ENCODE peak calls at places on chromosomes 2 and 18, in seven cellular contexts. One of them, this sample, is unnamed.

GRCh38 chr2:169910109-169910799 is 83.0 kb downstream of the UBR3 start:
- DNase-seq in GM23248: no peak
- DNase-seq in OCI-LY7: no peak
- DNase-seq in CD4-positive, CD25-positive, alpha-beta regulatory T cell: no peak
- DNase-seq in cardiac fibroblast: no peak
- DNase-seq in right lobe of liver: no peak
- DNase-seq in PC-9: no peak
- DNase-seq in this sample: no peak

GRCh38 chr2:181140414-181140813 is 160.0 kb downstream of the UBE2E3 start:
- DNase-seq in GM23248: peak
- DNase-seq in OCI-LY7: no peak
- DNase-seq in CD4-positive, CD25-positive, alpha-beta regulatory T cell: no peak
- DNase-seq in cardiac fibroblast: peak
- DNase-seq in right lobe of liver: no peak
- DNase-seq in PC-9: no peak
- DNase-seq in this sample: no peak

GRCh38 chr2:101983928-101984327 is 7.8 kb upstream of the IL1R2 start:
- DNase-seq in GM23248: peak
- DNase-seq in OCI-LY7: no peak
- DNase-seq in CD4-positive, CD25-positive, alpha-beta regulatory T cell: no peak
- DNase-seq in cardiac fibroblast: peak
- DNase-seq in right lobe of liver: no peak
- DNase-seq in PC-9: no peak
- DNase-seq in this sample: no peak

GRCh38 chr2:66495788-66496640 is 61.1 kb downstream of the MEIS1 start:
- DNase-seq in GM23248: peak
- DNase-seq in OCI-LY7: no peak
- DNase-seq in CD4-positive, CD25-positive, alpha-beta regulatory T cell: no peak
- DNase-seq in cardiac fibroblast: peak
- DNase-seq in right lobe of liver: peak
- DNase-seq in PC-9: peak
- DNase-seq in this sample: no peak

GRCh38 chr2:41963661-41964525 is 83.9 kb upstream of the PKDCC start:
- DNase-seq in GM23248: peak
- DNase-seq in OCI-LY7: no peak
- DNase-seq in CD4-positive, CD25-positive, alpha-beta regulatory T cell: no peak
- DNase-seq in cardiac fibroblast: no peak
- DNase-seq in right lobe of liver: peak
- DNase-seq in PC-9: no peak
- DNase-seq in this sample: no peak

GRCh38 chr2:56008661-56009411 is 85.3 kb upstream of the EFEMP1 start:
- DNase-seq in GM23248: peak
- DNase-seq in OCI-LY7: peak
- DNase-seq in CD4-positive, CD25-positive, alpha-beta regulatory T cell: no peak
- DNase-seq in cardiac fibroblast: peak
- DNase-seq in right lobe of liver: no peak
- DNase-seq in PC-9: no peak
- DNase-seq in this sample: peak

GRCh38 chr2:208266641-208267335 is 733 bp downstream of the PIKFYVE start:
- DNase-seq in GM23248: peak
- DNase-seq in OCI-LY7: peak
- DNase-seq in CD4-positive, CD25-positive, alpha-beta regulatory T cell: peak
- DNase-seq in cardiac fibroblast: peak
- DNase-seq in right lobe of liver: no peak
- DNase-seq in PC-9: no peak
- DNase-seq in this sample: no peak

GRCh38 chr18:57660961-57661360 is 39.3 kb upstream of the NARS1 start:
- DNase-seq in GM23248: peak
- DNase-seq in OCI-LY7: no peak
- DNase-seq in CD4-positive, CD25-positive, alpha-beta regulatory T cell: no peak
- DNase-seq in cardiac fibroblast: peak
- DNase-seq in right lobe of liver: no peak
- DNase-seq in PC-9: no peak
- DNase-seq in this sample: no peak

GRCh38 chr2:3656762-3657691 is 973 bp upstream of the ALLC start:
- DNase-seq in GM23248: no peak
- DNase-seq in OCI-LY7: no peak
- DNase-seq in CD4-positive, CD25-positive, alpha-beta regulatory T cell: no peak
- DNase-seq in cardiac fibroblast: no peak
- DNase-seq in right lobe of liver: no peak
- DNase-seq in PC-9: no peak
- DNase-seq in this sample: no peak

GRCh38 chr2:213834746-213835145 is 550.5 kb downstream of the SPAG16 start:
- DNase-seq in GM23248: peak
- DNase-seq in OCI-LY7: no peak
- DNase-seq in CD4-positive, CD25-positive, alpha-beta regulatory T cell: no peak
- DNase-seq in cardiac fibroblast: peak
- DNase-seq in right lobe of liver: no peak
- DNase-seq in PC-9: no peak
- DNase-seq in this sample: no peak

GRCh38 chr2:184154438-184154837 is 443.9 kb upstream of the ZNF804A start:
- DNase-seq in GM23248: peak
- DNase-seq in OCI-LY7: no peak
- DNase-seq in CD4-positive, CD25-positive, alpha-beta regulatory T cell: no peak
- DNase-seq in cardiac fibroblast: no peak
- DNase-seq in right lobe of liver: no peak
- DNase-seq in PC-9: no peak
- DNase-seq in this sample: no peak

GRCh38 chr2:99697811-99698568 is 208.2 kb upstream of the REV1 start:
- DNase-seq in GM23248: peak
- DNase-seq in OCI-LY7: no peak
- DNase-seq in CD4-positive, CD25-positive, alpha-beta regulatory T cell: no peak
- DNase-seq in cardiac fibroblast: peak
- DNase-seq in right lobe of liver: no peak
- DNase-seq in PC-9: no peak
- DNase-seq in this sample: no peak

GRCh38 chr2:148819019-148819418 is 56.0 kb upstream of the KIF5C start:
- DNase-seq in GM23248: no peak
- DNase-seq in OCI-LY7: no peak
- DNase-seq in CD4-positive, CD25-positive, alpha-beta regulatory T cell: no peak
- DNase-seq in cardiac fibroblast: no peak
- DNase-seq in right lobe of liver: no peak
- DNase-seq in PC-9: no peak
- DNase-seq in this sample: no peak

GRCh38 chr18:29892960-29893558 is 1149.5 kb downstream of the DSC3 start:
- DNase-seq in GM23248: peak
- DNase-seq in OCI-LY7: peak
- DNase-seq in CD4-positive, CD25-positive, alpha-beta regulatory T cell: no peak
- DNase-seq in cardiac fibroblast: peak
- DNase-seq in right lobe of liver: no peak
- DNase-seq in PC-9: no peak
- DNase-seq in this sample: no peak

GRCh38 chr2:144708641-144709040 is 188.7 kb upstream of the ZEB2 start:
- DNase-seq in GM23248: no peak
- DNase-seq in OCI-LY7: no peak
- DNase-seq in CD4-positive, CD25-positive, alpha-beta regulatory T cell: no peak
- DNase-seq in cardiac fibroblast: no peak
- DNase-seq in right lobe of liver: no peak
- DNase-seq in PC-9: no peak
- DNase-seq in this sample: no peak

GRCh38 chr18:65035701-65036100 is 715.1 kb upstream of the CDH7 start:
- DNase-seq in GM23248: no peak
- DNase-seq in OCI-LY7: no peak
- DNase-seq in CD4-positive, CD25-positive, alpha-beta regulatory T cell: no peak
- DNase-seq in cardiac fibroblast: no peak
- DNase-seq in right lobe of liver: no peak
- DNase-seq in PC-9: no peak
- DNase-seq in this sample: no peak

GRCh38 chr2:16060125-16060935 is 120.0 kb downstream of the MYCN start:
- DNase-seq in GM23248: no peak
- DNase-seq in OCI-LY7: no peak
- DNase-seq in CD4-positive, CD25-positive, alpha-beta regulatory T cell: no peak
- DNase-seq in cardiac fibroblast: no peak
- DNase-seq in right lobe of liver: no peak
- DNase-seq in PC-9: no peak
- DNase-seq in this sample: no peak

GRCh38 chr18:23827681-23828080 is 138.4 kb downstream of the LAMA3 start:
- DNase-seq in GM23248: no peak
- DNase-seq in OCI-LY7: no peak
- DNase-seq in CD4-positive, CD25-positive, alpha-beta regulatory T cell: peak
- DNase-seq in cardiac fibroblast: no peak
- DNase-seq in right lobe of liver: no peak
- DNase-seq in PC-9: peak
- DNase-seq in this sample: no peak

GRCh38 chr2:172389685-172390339 is 37.6 kb upstream of the ITGA6 start:
- DNase-seq in GM23248: no peak
- DNase-seq in OCI-LY7: no peak
- DNase-seq in CD4-positive, CD25-positive, alpha-beta regulatory T cell: no peak
- DNase-seq in cardiac fibroblast: no peak
- DNase-seq in right lobe of liver: peak
- DNase-seq in PC-9: no peak
- DNase-seq in this sample: no peak

GRCh38 chr2:191818725-191819333 is 28.1 kb downstream of the CAVIN2 start:
- DNase-seq in GM23248: no peak
- DNase-seq in OCI-LY7: no peak
- DNase-seq in CD4-positive, CD25-positive, alpha-beta regulatory T cell: no peak
- DNase-seq in cardiac fibroblast: peak
- DNase-seq in right lobe of liver: no peak
- DNase-seq in PC-9: no peak
- DNase-seq in this sample: no peak
- H3K4me3 ChIP-seq in GM23248: no peak
- H3K4me3 ChIP-seq in OCI-LY7: no peak
- H3K4me3 ChIP-seq in CD4-positive, CD25-positive, alpha-beta regulatory T cell: no peak
- H3K4me3 ChIP-seq in cardiac fibroblast: no peak
- H3K4me3 ChIP-seq in right lobe of liver: no peak
- H3K4me3 ChIP-seq in PC-9: no peak
- H3K4me3 ChIP-seq in this sample: no peak

DNA sequence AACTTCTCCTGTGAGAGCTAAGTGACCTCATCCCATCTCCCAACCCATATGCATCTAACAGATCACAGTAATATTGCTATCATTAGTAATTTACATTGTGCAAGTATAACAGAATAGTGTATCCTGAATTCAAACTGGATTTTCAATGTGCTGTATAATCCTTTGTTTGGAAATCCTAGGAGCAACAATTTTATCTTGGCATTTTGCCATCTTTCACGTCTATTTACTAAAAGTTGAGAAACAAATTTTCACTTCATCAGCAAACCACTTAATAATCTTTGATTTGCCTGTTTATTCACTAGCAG is 3.8 kb downstream of the HNRNPLL start:
- DNase-seq in GM23248: peak
- DNase-seq in OCI-LY7: no peak
- DNase-seq in CD4-positive, CD25-positive, alpha-beta regulatory T cell: no peak
- DNase-seq in cardiac fibroblast: peak
- DNase-seq in right lobe of liver: no peak
- DNase-seq in PC-9: no peak
- DNase-seq in this sample: no peak
- H3K4me3 ChIP-seq in GM23248: peak
- H3K4me3 ChIP-seq in OCI-LY7: no peak
- H3K4me3 ChIP-seq in CD4-positive, CD25-positive, alpha-beta regulatory T cell: peak
- H3K4me3 ChIP-seq in cardiac fibroblast: no peak
- H3K4me3 ChIP-seq in right lobe of liver: no peak
- H3K4me3 ChIP-seq in PC-9: no peak
- H3K4me3 ChIP-seq in this sample: no peak

DNA sequence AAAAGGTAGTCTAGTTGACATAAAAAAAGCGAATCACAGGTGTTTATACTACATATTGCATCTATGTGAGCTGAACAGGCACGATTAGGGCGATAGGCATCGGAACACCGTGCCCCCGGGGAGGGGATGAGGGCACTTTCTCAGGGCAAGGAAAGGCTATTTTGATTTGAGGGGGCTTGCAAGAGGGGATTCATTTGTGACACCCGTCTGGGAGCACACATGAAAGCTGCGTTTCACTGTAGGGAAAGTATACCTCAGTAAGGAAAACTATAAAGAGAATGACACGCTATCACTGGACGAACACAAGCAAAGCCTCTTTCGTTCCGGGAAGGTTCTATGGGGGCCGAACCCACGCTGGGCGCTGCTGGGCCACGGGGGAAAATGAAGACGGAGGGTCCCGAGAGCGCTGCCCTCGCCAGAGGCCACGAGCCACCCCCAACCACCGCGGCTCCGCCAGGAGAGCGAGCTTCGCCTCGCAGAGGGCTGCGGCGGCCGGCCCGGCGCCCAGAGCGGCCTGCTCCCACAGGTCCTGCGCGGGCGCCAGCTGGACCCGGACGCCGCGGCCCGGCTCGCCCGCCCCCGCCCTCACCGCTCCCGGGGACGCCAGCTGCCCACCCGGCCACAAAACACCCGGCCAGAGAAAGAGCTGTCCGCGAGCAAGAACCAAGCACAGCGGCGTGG is 894 bp downstream of the PTPN2 start:
- DNase-seq in GM23248: peak
- DNase-seq in OCI-LY7: no peak
- DNase-seq in CD4-positive, CD25-positive, alpha-beta regulatory T cell: peak
- DNase-seq in cardiac fibroblast: no peak
- DNase-seq in right lobe of liver: no peak
- DNase-seq in PC-9: no peak
- DNase-seq in this sample: no peak
- H3K4me3 ChIP-seq in GM23248: peak
- H3K4me3 ChIP-seq in OCI-LY7: peak
- H3K4me3 ChIP-seq in CD4-positive, CD25-positive, alpha-beta regulatory T cell: peak
- H3K4me3 ChIP-seq in cardiac fibroblast: peak
- H3K4me3 ChIP-seq in right lobe of liver: peak
- H3K4me3 ChIP-seq in PC-9: peak
- H3K4me3 ChIP-seq in this sample: peak

GRCh38 chr2:232871418-232871834 is 1.4 kb downstream of the SNORC start:
- DNase-seq in GM23248: no peak
- DNase-seq in OCI-LY7: no peak
- DNase-seq in CD4-positive, CD25-positive, alpha-beta regulatory T cell: no peak
- DNase-seq in cardiac fibroblast: no peak
- DNase-seq in right lobe of liver: peak
- DNase-seq in PC-9: no peak
- DNase-seq in this sample: no peak
- H3K4me3 ChIP-seq in GM23248: no peak
- H3K4me3 ChIP-seq in OCI-LY7: no peak
- H3K4me3 ChIP-seq in CD4-positive, CD25-positive, alpha-beta regulatory T cell: no peak
- H3K4me3 ChIP-seq in cardiac fibroblast: no peak
- H3K4me3 ChIP-seq in right lobe of liver: no peak
- H3K4me3 ChIP-seq in PC-9: no peak
- H3K4me3 ChIP-seq in this sample: no peak

DNA sequence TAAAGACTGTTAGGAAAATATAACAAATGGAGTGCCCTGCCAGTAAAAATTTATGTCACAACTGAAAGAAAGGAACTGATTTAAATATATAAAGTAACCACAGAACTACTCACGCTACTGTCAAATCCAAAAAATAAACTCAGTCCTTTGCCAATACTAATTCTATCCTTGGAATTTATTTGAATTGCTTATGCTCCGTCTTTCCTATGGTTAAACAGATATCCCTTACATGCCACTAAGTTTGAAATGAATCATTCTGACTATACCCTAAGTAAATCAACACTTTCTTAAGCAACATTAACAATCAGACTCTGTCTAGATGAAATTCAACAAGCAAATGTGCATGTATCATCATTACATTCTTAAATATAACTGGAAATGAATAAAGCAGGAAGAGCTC is 9.8 kb downstream of the HNRNPLL start:
- DNase-seq in GM23248: peak
- DNase-seq in OCI-LY7: no peak
- DNase-seq in CD4-positive, CD25-positive, alpha-beta regulatory T cell: no peak
- DNase-seq in cardiac fibroblast: peak
- DNase-seq in right lobe of liver: no peak
- DNase-seq in PC-9: no peak
- DNase-seq in this sample: no peak
- H3K4me3 ChIP-seq in GM23248: no peak
- H3K4me3 ChIP-seq in OCI-LY7: no peak
- H3K4me3 ChIP-seq in CD4-positive, CD25-positive, alpha-beta regulatory T cell: peak
- H3K4me3 ChIP-seq in cardiac fibroblast: no peak
- H3K4me3 ChIP-seq in right lobe of liver: no peak
- H3K4me3 ChIP-seq in PC-9: no peak
- H3K4me3 ChIP-seq in this sample: no peak

GRCh38 chr2:236568922-236569592 is 568 bp upstream of the ACKR3 start:
- DNase-seq in GM23248: no peak
- DNase-seq in OCI-LY7: no peak
- DNase-seq in CD4-positive, CD25-positive, alpha-beta regulatory T cell: no peak
- DNase-seq in cardiac fibroblast: no peak
- DNase-seq in right lobe of liver: no peak
- DNase-seq in PC-9: no peak
- DNase-seq in this sample: no peak
- H3K4me3 ChIP-seq in GM23248: peak
- H3K4me3 ChIP-seq in OCI-LY7: peak
- H3K4me3 ChIP-seq in CD4-positive, CD25-positive, alpha-beta regulatory T cell: peak
- H3K4me3 ChIP-seq in cardiac fibroblast: no peak
- H3K4me3 ChIP-seq in right lobe of liver: no peak
- H3K4me3 ChIP-seq in PC-9: peak
- H3K4me3 ChIP-seq in this sample: no peak